ENCODE peak calls at places on chromosomes 11 and 22, in five cellular contexts. A is HEK293T; C is thyroid gland; N is brain microvascular endothelial cell; P is activated naive CD8-positive, alpha-beta T cell treated with anti-CD3 and anti-CD28 coated beads, Interleukin-2, amount 50 U/mL, for 24 hours. K is an unnamed sample.

GRCh38 chr22:30481711-30482110 is 9.9 kb upstream of the SEC14L3 start:
- DNase-seq in N (no peak), A (no peak), C (no peak), P (no peak), K (no peak)

GRCh38 chr11:36360318-36360717 is 64.2 kb downstream of the PRR5L start:
- DNase-seq in P (no peak), C (no peak), A (no peak), N (no peak), K (no peak)

GRCh38 chr11:2210366-2211112 is 38.9 kb upstream of the TH start:
- DNase-seq in A (no peak), P (peak; percentile 0), N (no peak), C (no peak), K (peak; percentile 49)

GRCh38 chr11:8828580-8829358 is 82.2 kb upstream of the AKIP1 start:
- DNase-seq in A (no peak), C (peak; percentile 49), N (peak; percentile 71), P (no peak), K (no peak)

GRCh38 chr22:21447694-21448402 is 19.3 kb upstream of the TMEM191C start:
- DNase-seq in C (peak; percentile 67), N (no peak), P (no peak), A (peak; percentile 69), K (peak; percentile 62)

GRCh38 chr11:122863704-122864326 is 18.7 kb upstream of the JHY start:
- DNase-seq in P (peak; percentile 44), A (peak; percentile 43), N (peak; percentile 64), C (peak; percentile 70), K (peak; percentile 75)

GRCh38 chr11:121451982-121452608 is at the start of gene SORL1:
- DNase-seq in N (no peak), C (peak; percentile 87), P (peak; percentile 76), A (peak; percentile 86), K (peak; percentile 90)

GRCh38 chr11:35671396-35672127 is 9.0 kb downstream of the TRIM44 start:
- DNase-seq in C (no peak), P (no peak), N (no peak), A (no peak), K (no peak)

K was measured in activated effector memory CD4-positive, alpha-beta T cell treated with anti-CD3 and anti-CD28 coated beads, Interleukin-2, amount 50 U/mL, for 16 hours.